ENCODE peak calls at places on chromosomes 6 and 20, in ten cellular contexts. B is ovary, H is testis, V is Peyer's patch, Z is NB4, A is lower leg skin, X is heart left ventricle, M is suprapubic skin, W is body of pancreas, G is GM12892. I is an unnamed sample.

GRCh38 chr6:46741910-46742309 is 4.8 kb upstream of the ANKRD66 start:
- DNase-seq in H (no peak), X (no peak), M (no peak), A (no peak), Z (no peak), V (no peak), B (no peak), G (no peak), W (no peak), I (no peak)

GRCh38 chr6:134822920-134823430 is 126.9 kb downstream of the ALDH8A1 start:
- DNase-seq in B (peak; percentile 58), M (no peak), Z (peak; percentile 84), X (peak; percentile 34), A (peak; percentile 59), H (peak; percentile 65), V (no peak), W (peak; percentile 54), G (peak; percentile 34), I (peak; percentile 22)

GRCh38 chr6:148203970-148204369 is 138.7 kb upstream of the SASH1 start:
- DNase-seq in M (no peak), Z (peak; percentile 95), H (no peak), A (no peak), G (no peak), W (no peak), V (peak; percentile 20), X (peak; percentile 25), B (no peak), I (no peak)

GRCh38 chr6:104829183-104829958 is 30.3 kb downstream of the HACE1 start:
- DNase-seq in G (no peak), Z (no peak), M (no peak), H (no peak), W (no peak), A (no peak), X (no peak), B (no peak), V (no peak), I (no peak)

GRCh38 chr6:53458097-53458866 is 86.6 kb downstream of the GCLC start:
- DNase-seq in Z (no peak), G (no peak), M (no peak), B (no peak), V (no peak), X (no peak), A (no peak), H (no peak), W (no peak), I (no peak)

GRCh38 chr6:7765575-7766325 is 39.9 kb downstream of the BMP6 start:
- DNase-seq in B (no peak), M (no peak), Z (no peak), G (no peak), X (no peak), H (no peak), W (no peak), V (no peak), A (no peak), I (no peak)

GRCh38 chr6:170287371-170287876 is 3.5 kb downstream of the DLL1 start:
- DNase-seq in G (no peak), X (no peak), M (no peak), W (peak; percentile 17), H (peak; percentile 27), B (peak; percentile 20), A (no peak), V (no peak), Z (no peak), I (peak; percentile 32)

GRCh38 chr20:51258582-51259175 is 235.8 kb upstream of the KCNG1 start:
- DNase-seq in W (no peak), G (no peak), M (no peak), V (no peak), B (no peak), A (peak; percentile 15), H (no peak), X (no peak), Z (no peak), I (no peak)

GRCh38 chr6:50539441-50539840 is 173.9 kb upstream of the TFAP2D start:
- DNase-seq in W (no peak), Z (no peak), B (no peak), A (no peak), G (no peak), H (no peak), V (no peak), X (no peak), M (no peak), I (no peak)
- TF ChIP-seq POLR2A in W (no peak), Z (no peak), B (no peak), A (no peak), G (no peak), H (no peak), V (no peak), X (no peak), M (no peak), I (no peak)

GRCh38 chr6:166957087-166957804 is 896 bp upstream of the RNASET2 start:
- DNase-seq in Z (peak; percentile 77), G (peak; percentile 36), H (peak; percentile 46), X (peak; percentile 38), A (peak; percentile 52), M (peak; percentile 74), B (peak; percentile 63), W (peak; percentile 52), V (peak; percentile 78), I (peak; percentile 30)

GRCh38 chr6:166955121-166955864 is 1.1 kb downstream of the RNASET2 start:
- DNase-seq in A (peak; percentile 23), V (peak; percentile 79), G (no peak), H (peak; percentile 37), Z (peak; percentile 92), B (peak; percentile 37), M (peak; percentile 75), W (peak; percentile 28), X (no peak), I (peak; percentile 43)

GRCh38 chr6:166957805-166958076 is 1.4 kb upstream of the RNASET2 start:
- DNase-seq in W (no peak), V (no peak), X (no peak), G (no peak), M (no peak), A (no peak), B (no peak), Z (no peak), H (no peak), I (no peak)

GRCh38 chr6:166955865-166956443 is 396 bp downstream of the RNASET2 start:
- DNase-seq in G (no peak), W (peak; percentile 59), A (no peak), V (no peak), Z (peak; percentile 73), B (no peak), H (peak; percentile 23), X (no peak), M (no peak), I (no peak)

GRCh38 chr6:166956444-166957086 is at the start of gene RNASET2:
- DNase-seq in M (peak; percentile 98), B (peak; percentile 99), G (peak; percentile 70), H (peak; percentile 98), W (peak; percentile 98), X (peak; percentile 98), Z (peak; percentile 95), A (peak; percentile 97), V (peak; percentile 97), I (peak; percentile 99)
- TF ChIP-seq POLR2A in M (no peak), B (peak; percentile 56), G (peak; percentile 72), H (peak; percentile 48), W (peak; percentile 77), X (no peak), Z (peak; percentile 81), A (no peak), V (peak; percentile 87), I (peak; percentile 62)

DNA sequence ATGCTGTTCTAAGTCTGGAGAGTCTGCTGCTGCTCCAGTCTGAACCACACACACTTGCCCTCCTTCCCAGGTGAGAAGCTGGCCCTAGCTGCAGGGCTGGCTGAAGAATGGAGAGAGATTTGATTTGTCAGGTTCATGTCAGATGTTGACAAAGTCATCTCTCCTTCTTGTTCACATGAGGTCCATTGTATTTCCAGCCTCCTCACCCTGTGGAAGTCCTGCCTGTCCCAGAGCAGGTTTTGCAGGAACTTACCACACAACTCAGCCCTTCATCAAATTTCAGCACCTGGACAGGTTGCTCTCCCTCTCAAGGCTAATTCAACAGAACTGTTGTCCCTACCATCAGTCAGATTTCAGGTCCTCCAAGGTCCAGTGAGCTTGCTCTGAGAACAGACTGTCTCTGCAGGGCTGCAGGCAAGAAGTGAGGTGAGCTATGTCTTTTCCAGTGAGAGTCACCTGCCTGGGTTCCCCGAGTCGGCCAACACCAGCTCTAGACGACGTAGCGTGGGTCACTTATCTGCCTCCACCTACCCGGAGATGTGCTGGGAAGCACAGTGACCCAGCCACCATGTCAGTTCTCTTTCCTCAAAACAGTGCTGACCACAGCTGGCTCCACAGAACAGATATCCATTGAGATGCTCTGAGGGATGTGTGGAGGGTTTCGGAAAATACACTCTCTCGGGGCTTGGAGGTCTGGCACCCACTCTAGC is 58.0 kb upstream of the CD93 start:
- DNase-seq in H (no peak), X (no peak), M (no peak), V (no peak), A (no peak), Z (no peak), G (no peak), B (no peak), W (no peak), I (peak; percentile 40)
- TF ChIP-seq POLR2A in H (no peak), X (no peak), M (no peak), V (no peak), A (no peak), Z (no peak), G (no peak), B (no peak), W (no peak), I (no peak)

GRCh38 chr20:62805711-62806382 is 1.2 kb downstream of the OGFR start:
- DNase-seq in A (peak; percentile 52), B (peak; percentile 63), X (peak; percentile 57), H (no peak), V (no peak), M (no peak), W (no peak), Z (peak; percentile 52), G (no peak), I (peak; percentile 64)

GRCh38 chr20:62805365-62805710 is 703 bp downstream of the OGFR start:
- DNase-seq in A (no peak), B (no peak), G (no peak), M (no peak), Z (peak; percentile 49), W (no peak), X (no peak), V (no peak), H (peak; percentile 40), I (no peak)

GRCh38 chr20:62804632-62805364 is at the start of gene OGFR:
- DNase-seq in M (no peak), G (peak; percentile 88), W (peak; percentile 55), H (peak; percentile 73), V (peak; percentile 80), Z (peak; percentile 83), X (peak; percentile 81), B (peak; percentile 80), A (no peak), I (no peak)

GRCh38 chr20:62807444-62808210 is 3.0 kb downstream of the OGFR start:
- DNase-seq in V (no peak), M (no peak), G (no peak), W (no peak), Z (no peak), H (no peak), X (no peak), A (no peak), B (no peak), I (no peak)

DNA sequence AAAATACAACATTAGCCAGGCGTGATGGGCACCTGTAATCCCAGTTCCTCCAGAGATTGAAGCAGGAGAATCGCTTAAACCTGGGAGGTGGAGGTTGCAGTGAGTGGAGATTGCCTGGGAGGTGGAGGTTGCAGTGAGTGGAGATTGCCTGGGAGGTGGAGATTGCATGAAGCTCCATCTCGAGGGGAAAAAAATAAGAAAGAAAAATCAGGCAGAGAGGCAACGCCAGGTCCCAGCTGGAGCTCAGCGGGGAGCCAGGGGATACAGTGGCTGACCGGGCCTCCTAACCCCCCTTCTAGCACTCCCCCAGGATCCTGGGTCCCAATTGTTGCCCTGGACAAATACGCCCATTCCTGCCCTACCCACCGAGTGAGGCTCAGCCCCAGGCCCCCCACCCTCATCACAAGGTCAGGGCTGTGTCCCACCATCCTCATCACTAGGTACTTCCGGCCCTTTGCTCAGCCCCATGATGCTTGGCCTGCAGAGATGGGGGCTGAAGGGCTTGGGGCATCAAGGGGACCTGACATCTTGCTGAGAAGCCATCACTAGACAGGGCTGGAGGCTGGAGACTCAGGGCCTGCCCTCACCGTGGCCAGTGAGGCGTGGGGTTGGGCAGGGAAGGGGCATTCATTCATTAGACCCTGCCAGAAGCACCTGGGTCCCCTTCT is 1.9 kb downstream of the OGFR start:
- DNase-seq in X (no peak), G (no peak), M (no peak), A (no peak), Z (no peak), B (no peak), H (no peak), V (no peak), W (no peak), I (no peak)
- TF ChIP-seq POLR2A in X (no peak), G (no peak), M (no peak), A (no peak), Z (no peak), B (no peak), H (no peak), V (no peak), W (no peak), I (no peak)